ENCODE peak calls at places on chromosomes 2 and 18, in four cellular contexts. S, R, C and J are unnamed samples.

GRCh38 chr2:106886916-106887758 is 1.2 kb upstream of the ST6GAL2 start:
- DNase-seq in C (no peak), S (no peak), R (no peak), J (peak)

GRCh38 chr2:24457730-24458129 is 33.3 kb upstream of the NCOA1 start:
- DNase-seq in S (no peak), R (no peak), C (no peak), J (no peak)

GRCh38 chr2:73004889-73005596 is 66.5 kb downstream of the SFXN5 start:
- DNase-seq in R (no peak), S (no peak), C (no peak), J (no peak)

GRCh38 chr2:119290859-119291587 is 67.4 kb downstream of the STEAP3 start:
- DNase-seq in C (no peak), S (peak), R (peak), J (peak)

GRCh38 chr2:241850544-241851324 is 8.0 kb downstream of the PDCD1 start:
- DNase-seq in R (no peak), C (no peak), S (no peak), J (no peak)

GRCh38 chr2:100983684-100984310 is 18.3 kb upstream of the RPL31 start:
- DNase-seq in R (no peak), C (no peak), S (no peak), J (no peak)

GRCh38 chr2:149552226-149552625 is 35.3 kb downstream of the MMADHC start:
- DNase-seq in R (no peak), S (no peak), C (no peak), J (no peak)

GRCh38 chr2:26670171-26670570 is 22.4 kb upstream of the KCNK3 start:
- DNase-seq in C (no peak), R (no peak), S (no peak), J (no peak)

GRCh38 chr2:109174214-109174613 is 45.2 kb downstream of the SH3RF3 start:
- DNase-seq in R (no peak), S (no peak), C (no peak), J (peak)

GRCh38 chr2:102082591-102083586 is 59.7 kb upstream of the IL1R1 start:
- DNase-seq in S (peak), R (no peak), C (peak), J (peak)

GRCh38 chr18:12326711-12327460 is 18.8 kb downstream of the TUBB6 start:
- DNase-seq in C (no peak), R (no peak), S (no peak), J (no peak)